ENCODE peak calls at places on chromosomes 3 and 15, in five cellular contexts. M, Y, Z, N and W are unnamed samples.

GRCh38 chr3:4750306-4751056 is 228.8 kb upstream of the BHLHE40 start:
- ATAC-seq in M (peak), Y (peak), Z (no peak), N (peak), W (peak)

GRCh38 chr3:141431411-141432378 is 55.1 kb upstream of the RASA2 start:
- ATAC-seq in M (no peak), Y (no peak), Z (no peak), N (no peak), W (no peak)

GRCh38 chr3:61483997-61484396 is 77.4 kb upstream of the PTPRG start:
- ATAC-seq in M (no peak), Y (no peak), Z (no peak), N (no peak), W (no peak)

GRCh38 chr15:51322622-51323296 is 15.6 kb downstream of the CYP19A1 start:
- ATAC-seq in M (no peak), Y (no peak), Z (no peak), N (peak), W (no peak)

GRCh38 chr3:139295040-139295439 is 48.8 kb upstream of the MRPS22 start:
- ATAC-seq in M (no peak), Y (no peak), Z (no peak), N (no peak), W (no peak)

GRCh38 chr3:66138336-66139234 is 82.2 kb upstream of the SLC25A26 start:
- ATAC-seq in M (no peak), Y (no peak), Z (peak), N (peak), W (peak)

GRCh38 chr15:56619881-56620280 is 113.4 kb downstream of the ZNF280D start:
- ATAC-seq in M (no peak), Y (no peak), Z (peak), N (no peak), W (no peak)

GRCh38 chr3:145981057-145981456 is 179.9 kb downstream of the PLOD2 start:
- ATAC-seq in M (no peak), Y (no peak), Z (no peak), N (no peak), W (no peak)

GRCh38 chr15:98870788-98871187 is 136.8 kb downstream of the PGPEP1L start:
- ATAC-seq in M (no peak), Y (no peak), Z (no peak), N (no peak), W (no peak)

GRCh38 chr3:45135959-45136358 is 10.2 kb downstream of the CDCP1 start:
- ATAC-seq in M (no peak), Y (no peak), Z (no peak), N (no peak), W (no peak)

GRCh38 chr3:76495216-76495615 is 544.7 kb upstream of the ROBO2 start:
- ATAC-seq in M (no peak), Y (no peak), Z (peak), N (no peak), W (no peak)

GRCh38 chr15:77430652-77431051 is 10.0 kb downstream of the HMG20A start:
- ATAC-seq in M (no peak), Y (no peak), Z (no peak), N (no peak), W (no peak)

GRCh38 chr3:103047640-103048370 is 613.0 kb downstream of the ZPLD1 start:
- ATAC-seq in M (no peak), Y (no peak), Z (no peak), N (no peak), W (no peak)

GRCh38 chr3:139113231-139113749 is 68.6 kb upstream of the PRR23C start:
- ATAC-seq in M (no peak), Y (peak), Z (no peak), N (peak), W (peak)

GRCh38 chr15:62242999-62243398 is 77.9 kb upstream of the C2CD4B start:
- ATAC-seq in M (no peak), Y (no peak), Z (no peak), N (no peak), W (peak)

GRCh38 chr15:64251121-64251520 is 88.3 kb upstream of the PPIB start:
- ATAC-seq in M (peak), Y (peak), Z (no peak), N (no peak), W (no peak)

GRCh38 chr3:14867936-14868570 is 49.3 kb downstream of the FGD5 start:
- ATAC-seq in M (no peak), Y (no peak), Z (no peak), N (no peak), W (no peak)

GRCh38 chr3:113241292-113242033 is 30.1 kb downstream of the BOC start:
- ATAC-seq in M (no peak), Y (no peak), Z (no peak), N (no peak), W (no peak)

GRCh38 chr15:89399390-89400120 is 64.9 kb upstream of the POLG start:
- ATAC-seq in M (peak), Y (peak), Z (peak), N (peak), W (peak)

GRCh38 chr3:194313642-194314430 is 37.3 kb downstream of the CPN2 start:
- ATAC-seq in M (no peak), Y (no peak), Z (no peak), N (no peak), W (no peak)

GRCh38 chr3:66506154-66506553 is 5.3 kb upstream of the LRIG1 start:
- ATAC-seq in M (no peak), Y (no peak), Z (no peak), N (no peak), W (no peak)

GRCh38 chr3:148319161-148319915 is 378.4 kb upstream of the AGTR1 start:
- ATAC-seq in M (no peak), Y (no peak), Z (peak), N (peak), W (peak)